ENCODE peak calls at places on chromosome 5, in four cellular contexts. T, X, Z and I are unnamed samples.

GRCh38 chr5:178314961-178315820 is 82.6 kb upstream of the PHYKPL start:
- DNase-seq in T (no peak), X (no peak), Z (no peak), I (no peak)

GRCh38 chr5:135344351-135344750 is 54.7 kb downstream of the MACROH2A1 start:
- DNase-seq in X (peak; percentile 66), Z (no peak), T (peak; percentile 60), I (no peak)

GRCh38 chr5:159061186-159061796 is 38.4 kb downstream of the EBF1 start:
- DNase-seq in Z (no peak), T (peak; percentile 78), X (peak; percentile 87), I (no peak)

GRCh38 chr5:58019614-58020013 is 440.3 kb downstream of the PLK2 start:
- DNase-seq in T (no peak), X (peak; percentile 23), Z (no peak), I (no peak)

GRCh38 chr5:101580591-101580990 is 677.5 kb upstream of the ST8SIA4 start:
- DNase-seq in Z (no peak), T (no peak), X (peak; percentile 71), I (no peak)

GRCh38 chr5:4204616-4205151 is 609.1 kb downstream of the IRX1 start:
- DNase-seq in X (no peak), T (no peak), Z (no peak), I (no peak)

GRCh38 chr5:148912714-148913398 is 86.4 kb downstream of the ADRB2 start:
- DNase-seq in X (peak; percentile 99), Z (no peak), T (peak; percentile 99), I (peak; percentile 100)

GRCh38 chr5:114237766-114238165 is 124.1 kb upstream of the KCNN2 start:
- DNase-seq in Z (no peak), X (peak; percentile 93), T (peak; percentile 99), I (peak; percentile 41)

GRCh38 chr5:94523018-94523417 is 95.4 kb downstream of the KIAA0825 start:
- DNase-seq in Z (no peak), X (no peak), T (no peak), I (no peak)

GRCh38 chr5:1110930-1111726 is 735 bp downstream of the SLC12A7 start:
- DNase-seq in X (no peak), T (no peak), Z (no peak), I (no peak)

GRCh38 chr5:134479839-134480238 is 45.6 kb upstream of the JADE2 start:
- DNase-seq in X (no peak), Z (no peak), T (no peak), I (no peak)

GRCh38 chr5:127229185-127229889 is 61.3 kb upstream of the MEGF10 start:
- DNase-seq in T (peak; percentile 6), Z (peak; percentile 52), X (peak; percentile 31), I (peak; percentile 24)

GRCh38 chr5:77847814-77848290 is 71.7 kb upstream of the TBCA start:
- DNase-seq in T (no peak), Z (no peak), X (no peak), I (no peak)

GRCh38 chr5:154603978-154604679 is 126.1 kb upstream of the HAND1 start:
- DNase-seq in T (peak; percentile 16), Z (no peak), X (peak; percentile 45), I (no peak)

GRCh38 chr5:61319388-61320146 is 12.5 kb upstream of the ZSWIM6 start:
- DNase-seq in X (peak; percentile 28), Z (peak; percentile 76), T (no peak), I (no peak)

GRCh38 chr5:2334686-2335085 is 416.8 kb downstream of the IRX2 start:
- DNase-seq in X (no peak), T (no peak), Z (no peak), I (no peak)

GRCh38 chr5:2335727-2336515 is 415.6 kb downstream of the IRX2 start:
- DNase-seq in X (no peak), T (no peak), Z (no peak), I (no peak)

GRCh38 chr5:2335156-2335555 is 416.3 kb downstream of the IRX2 start:
- DNase-seq in Z (no peak), T (no peak), X (no peak), I (no peak)

DNA sequence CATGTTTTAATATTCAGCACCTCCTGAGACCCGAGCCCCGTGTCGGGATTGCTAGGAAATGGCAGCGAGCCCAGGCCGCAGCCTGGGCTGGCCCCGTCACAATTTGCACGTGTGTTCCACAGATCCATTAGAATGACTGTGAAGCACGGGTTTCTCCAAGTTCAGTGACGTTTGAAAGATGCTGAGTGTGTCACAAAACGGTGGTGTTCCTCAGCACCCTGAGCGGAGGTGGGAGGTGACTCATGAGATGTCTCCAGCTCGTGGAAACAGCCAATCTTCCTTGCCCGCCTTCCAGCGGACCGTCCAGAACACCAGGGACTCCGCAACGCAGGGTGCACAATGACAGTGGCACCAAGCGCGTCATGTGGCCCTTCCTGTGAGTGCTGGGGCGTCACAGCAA is 412.8 kb downstream of the IRX2 start:
- DNase-seq in Z (no peak), T (no peak), X (no peak), I (no peak)
- H2AFZ ChIP-seq in Z (no peak overlapping the region), T (no peak overlapping the region), X (no peak overlapping the region), I (no peak overlapping the region)

DNA sequence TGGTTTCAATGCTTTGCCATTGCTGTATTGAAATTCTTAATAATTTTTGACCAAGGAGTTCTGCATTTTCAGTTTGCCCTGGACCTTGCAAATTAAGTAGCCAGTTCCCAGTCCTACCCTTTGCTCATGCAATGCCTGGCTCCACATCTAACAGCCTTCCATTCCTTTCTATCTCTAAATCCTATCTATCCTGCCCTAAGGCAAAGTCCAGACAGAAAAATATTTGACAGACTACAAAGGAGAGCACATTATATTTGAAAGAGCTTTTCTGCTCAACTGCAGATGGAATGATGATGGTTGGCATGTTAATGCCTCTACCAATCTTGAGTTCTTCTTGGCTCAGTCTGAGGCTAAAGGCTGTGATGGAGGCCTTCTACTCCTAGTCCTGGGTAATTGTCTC is 15.5 kb downstream of the SLC22A4 start:
- DNase-seq in Z (no peak), X (no peak), T (no peak), I (no peak)
- H3K9ac ChIP-seq in Z (no peak overlapping the region), X (no peak overlapping the region), T (no peak overlapping the region), I (no peak overlapping the region)

GRCh38 chr5:169303119-169303515 is 2.2 kb upstream of the SLIT3 start:
- DNase-seq in X (no peak), Z (no peak), T (no peak), I (peak; percentile 48)

GRCh38 chr5:169302491-169303118 is 1.7 kb upstream of the SLIT3 start:
- DNase-seq in T (peak; percentile 73), X (peak; percentile 70), Z (peak; percentile 90), I (peak; percentile 66)

GRCh38 chr5:169300468-169301385 is at the start of gene SLIT3:
- DNase-seq in Z (no peak), T (peak; percentile 47), X (peak; percentile 88), I (peak; percentile 86)

GRCh38 chr5:169301386-169301930 is 519 bp upstream of the SLIT3 start:
- DNase-seq in T (no peak), Z (no peak), X (peak; percentile 23), I (no peak)

GRCh38 chr5:169302046-169302445 is 1.1 kb upstream of the SLIT3 start:
- DNase-seq in T (no peak), Z (no peak), X (no peak), I (no peak)
- H2AFZ ChIP-seq in T (no peak overlapping the region), Z (no peak overlapping the region), X (no peak overlapping the region), I (no peak overlapping the region)

DNA sequence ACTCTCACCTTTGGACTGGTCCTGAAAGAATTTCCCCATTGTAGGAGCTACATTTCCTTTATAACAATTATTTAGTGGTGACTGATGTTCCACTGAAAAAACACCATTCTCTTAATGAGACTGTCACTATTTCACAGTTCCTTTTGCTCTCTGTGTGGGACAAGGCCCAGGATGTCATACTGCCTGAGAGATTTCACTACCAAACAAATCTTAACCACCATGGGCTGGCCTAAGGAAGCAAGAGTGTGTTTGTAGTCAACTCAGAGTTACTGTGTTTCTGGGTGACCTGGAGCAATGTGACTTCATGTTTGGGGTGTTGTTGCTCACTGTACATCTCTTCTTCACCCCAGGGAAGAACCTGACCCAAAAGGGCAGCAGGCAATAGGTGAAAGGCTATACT is 50.1 kb upstream of the ZNF608 start:
- DNase-seq in X (no peak), Z (no peak), T (no peak), I (no peak)
- H3K9ac ChIP-seq in X (no peak overlapping the region), Z (no peak overlapping the region), T (no peak overlapping the region), I (no peak overlapping the region)

DNA sequence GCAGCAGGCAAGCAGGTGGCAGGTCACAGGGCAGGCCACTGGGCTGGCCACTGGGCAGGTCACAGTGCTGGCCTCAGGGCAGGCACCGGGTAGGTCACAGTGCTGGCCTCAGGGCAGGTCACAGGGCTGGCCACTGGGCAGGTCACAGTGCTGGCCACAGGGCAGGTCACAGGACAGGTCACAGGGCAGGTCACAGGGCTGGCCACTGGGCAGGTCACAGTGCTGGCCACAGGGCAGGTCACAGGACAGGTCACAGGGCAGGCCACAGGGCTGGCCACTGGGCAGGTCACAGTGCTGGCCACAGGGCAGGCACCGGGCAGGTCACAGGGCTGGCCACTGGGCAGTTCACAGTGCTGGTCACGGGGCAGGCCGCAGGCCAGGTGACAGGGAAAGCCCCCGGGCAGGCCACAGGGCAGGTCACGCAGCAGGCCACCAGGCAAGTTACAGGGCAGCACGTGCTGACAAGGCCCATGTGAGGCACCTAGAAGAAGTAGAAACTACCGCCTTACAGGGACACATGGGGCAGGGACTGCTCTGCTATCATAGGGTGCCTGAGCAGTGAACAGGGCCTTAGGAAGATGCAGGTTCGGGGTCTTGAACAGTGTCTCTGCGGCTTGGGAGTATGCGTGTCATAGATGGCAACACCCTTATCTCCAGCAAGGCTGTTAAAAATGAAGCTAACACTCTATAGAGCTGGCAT is 18.6 kb upstream of the MED10 start:
- DNase-seq in X (no peak), Z (no peak), T (no peak), I (no peak)
- H2AFZ ChIP-seq in X (no peak overlapping the region), Z (no peak overlapping the region), T (no peak overlapping the region), I (no peak overlapping the region)

DNA sequence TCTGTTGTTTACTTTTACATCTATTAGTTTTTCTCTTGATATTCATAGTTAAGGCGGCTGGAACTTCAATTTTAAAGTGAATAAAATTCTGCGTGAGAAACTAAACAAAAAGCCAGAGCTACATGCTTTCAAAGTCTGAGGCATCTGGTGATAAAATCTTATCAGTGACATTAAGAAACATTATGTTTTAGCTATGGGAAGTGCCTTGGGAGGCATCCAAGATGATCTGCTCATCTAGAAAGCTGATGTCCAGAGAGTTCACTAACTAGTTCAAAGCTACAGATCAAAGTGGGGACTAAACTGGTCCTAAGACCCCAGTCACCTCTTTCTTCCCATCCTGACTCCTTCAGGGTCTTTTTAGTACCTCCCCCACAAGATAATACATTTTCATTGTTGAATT is 37.2 kb downstream of the MRPS27 start:
- DNase-seq in Z (no peak), T (peak; percentile 76), X (peak; percentile 69), I (no peak)
- H3K9ac ChIP-seq in Z (peak overlapping the region; percentile 7), T (no peak overlapping the region), X (no peak overlapping the region), I (no peak overlapping the region)

GRCh38 chr5:124795829-124796228 is 49.4 kb upstream of the ZNF608 start:
- DNase-seq in Z (no peak), X (no peak), T (no peak), I (no peak)

GRCh38 chr5:124789104-124789605 is 42.7 kb upstream of the ZNF608 start:
- DNase-seq in X (no peak), Z (no peak), T (peak; percentile 30), I (no peak)

GRCh38 chr5:124790895-124791732 is 44.7 kb upstream of the ZNF608 start:
- DNase-seq in T (peak; percentile 17), Z (no peak), X (peak; percentile 74), I (peak; percentile 25)

GRCh38 chr5:124790261-124790894 is 43.9 kb upstream of the ZNF608 start:
- DNase-seq in Z (no peak), X (peak; percentile 72), T (peak; percentile 55), I (peak; percentile 54)
- H2AFZ ChIP-seq in Z (no peak overlapping the region), X (no peak overlapping the region), T (no peak overlapping the region), I (no peak overlapping the region)

GRCh38 chr5:51465165-51465564 is 81.9 kb downstream of the ISL1 start:
- DNase-seq in Z (no peak), X (no peak), T (no peak), I (no peak)
- H3K9ac ChIP-seq in Z (no peak overlapping the region), X (no peak overlapping the region), T (no peak overlapping the region), I (no peak overlapping the region)